ENCODE peak calls at places on chromosomes 12 and 14, in five cellular contexts. V is endothelial cell of umbilical vein, Q is gastrocnemius medialis, A is uterus, N is AG04450. E is an unnamed sample.

GRCh38 chr12:51622564-51622963 is 31.5 kb downstream of the SCN8A start:
- DNase-seq in A (no peak), N (no peak), Q (no peak), V (no peak), E (no peak)

GRCh38 chr12:24496755-24497154 is 452.1 kb downstream of the BCAT1 start:
- DNase-seq in A (no peak), N (peak), V (no peak), Q (no peak), E (no peak)

GRCh38 chr14:39500253-39500652 is 68.0 kb upstream of the FBXO33 start:
- DNase-seq in Q (no peak), N (no peak), V (no peak), A (no peak), E (no peak)

GRCh38 chr14:30193791-30194407 is 266.3 kb upstream of the PRKD1 start:
- DNase-seq in A (no peak), N (peak), Q (no peak), V (no peak), E (no peak)

GRCh38 chr14:102028733-102029132 is 58.1 kb downstream of the HSP90AA1 start:
- DNase-seq in V (no peak), A (no peak), Q (no peak), N (peak), E (no peak)

GRCh38 chr12:79661629-79662028 is 29.1 kb downstream of the PAWR start:
- DNase-seq in Q (no peak), N (no peak), A (no peak), V (no peak), E (no peak)

GRCh38 chr12:131754184-131754583 is 43.3 kb downstream of the SFSWAP start:
- DNase-seq in N (no peak), V (no peak), Q (no peak), A (no peak), E (no peak)

GRCh38 chr12:122028165-122028591 is 6.5 kb downstream of the BCL7A start:
- DNase-seq in N (no peak), Q (peak), A (no peak), V (no peak), E (no peak)

GRCh38 chr12:29051221-29051620 is 97.9 kb upstream of the FAR2 start:
- DNase-seq in A (no peak), Q (no peak), N (no peak), V (no peak), E (no peak)

GRCh38 chr14:49953196-49953595 is 60.3 kb downstream of the ARF6 start:
- DNase-seq in N (no peak), Q (no peak), V (no peak), A (no peak), E (no peak)

GRCh38 chr12:27899151-27899661 is 73.3 kb downstream of the PTHLH start:
- DNase-seq in A (no peak), N (peak), V (no peak), Q (no peak), E (no peak)

GRCh38 chr14:68580096-68580640 is 212.7 kb downstream of the ZFP36L1 start:
- DNase-seq in V (no peak), N (no peak), A (no peak), Q (no peak), E (no peak)

GRCh38 chr12:89091293-89091841 is 260.9 kb downstream of the DUSP6 start:
- DNase-seq in A (no peak), V (no peak), N (no peak), Q (no peak), E (no peak)

GRCh38 chr14:54554401-54554800 is 12.5 kb upstream of the SAMD4A start:
- DNase-seq in N (no peak), Q (no peak), V (no peak), A (no peak), E (no peak)

GRCh38 chr12:131134523-131135310 is 181.0 kb downstream of the ADGRD1 start:
- DNase-seq in A (no peak), V (no peak), N (no peak), Q (no peak), E (no peak)

GRCh38 chr12:53677612-53678133 is 1.8 kb upstream of the ATP5MC2 start:
- DNase-seq in V (peak), Q (no peak), A (no peak), N (no peak), E (no peak)

GRCh38 chr12:32534698-32535097 is 135.3 kb downstream of the FGD4 start:
- DNase-seq in A (no peak), V (no peak), Q (no peak), N (no peak), E (no peak)

GRCh38 chr12:32532951-32533350 is 133.6 kb downstream of the FGD4 start:
- DNase-seq in V (no peak), Q (no peak), A (no peak), N (no peak), E (no peak)

GRCh38 chr12:32535260-32535999 is 136.1 kb downstream of the FGD4 start:
- DNase-seq in V (peak), A (peak), N (no peak), Q (peak), E (peak)

GRCh38 chr12:32533971-32534590 is 134.7 kb downstream of the FGD4 start:
- DNase-seq in V (peak), Q (peak), N (peak), A (peak), E (peak)

GRCh38 chr12:32536000-32536345 is 136.6 kb downstream of the FGD4 start:
- DNase-seq in V (peak), N (no peak), Q (no peak), A (no peak), E (no peak)
- H3K4me3 ChIP-seq in V (no peak), N (peak), Q (peak), A (no peak), E (peak)

GRCh38 chr12:105724651-105725050 is 394.2 kb downstream of the C12orf75 start:
- DNase-seq in N (no peak), A (no peak), V (no peak), Q (no peak), E (no peak)
- H3K4me3 ChIP-seq in N (no peak), A (no peak), V (no peak), Q (no peak), E (no peak)

DNA sequence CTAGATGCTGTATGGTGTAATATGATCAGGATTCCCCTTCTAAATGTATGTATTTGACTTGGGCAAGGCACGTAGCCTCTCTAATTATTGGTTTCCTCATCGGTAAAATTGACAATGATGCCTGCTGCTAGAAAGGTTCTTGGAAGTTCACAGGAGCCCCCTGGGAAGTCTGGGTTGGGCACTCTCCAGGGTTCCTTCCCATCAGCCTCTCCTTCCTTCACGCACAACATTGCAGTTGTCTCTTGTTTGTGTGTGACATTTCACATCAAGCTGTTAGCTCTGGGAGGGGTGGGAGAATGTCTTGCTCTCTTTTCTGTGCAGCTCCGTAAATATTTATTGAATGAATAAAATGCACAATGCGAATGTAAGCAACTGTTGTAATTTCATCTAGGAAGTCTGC is 153.1 kb upstream of the PRICKLE1 start:
- DNase-seq in N (no peak), A (no peak), V (no peak), Q (no peak), E (no peak)
- H3K4me3 ChIP-seq in N (no peak), A (no peak), V (no peak), Q (no peak), E (peak)

DNA sequence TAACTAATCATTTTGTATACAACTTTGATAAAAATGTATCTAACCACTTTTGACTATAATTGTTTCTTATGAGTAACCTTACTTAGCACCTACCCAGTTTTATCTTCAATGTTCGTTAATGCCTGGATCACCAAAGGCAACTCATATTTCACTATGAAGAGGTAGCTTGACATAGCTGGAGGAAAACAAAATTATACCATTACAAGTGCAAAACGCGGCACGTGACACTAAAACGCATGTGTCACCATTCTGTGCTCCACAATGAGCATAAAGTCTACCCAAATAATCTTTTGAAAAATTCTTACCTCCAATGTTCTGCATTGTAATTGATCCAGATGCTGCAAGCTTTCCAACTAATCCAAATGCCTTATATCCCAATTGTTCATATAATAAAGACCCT is 5.8 kb downstream of the SLC38A2 start:
- DNase-seq in A (no peak), Q (no peak), N (no peak), V (no peak), E (no peak)
- H3K4me3 ChIP-seq in A (peak), Q (peak), N (peak), V (peak), E (peak)

DNA sequence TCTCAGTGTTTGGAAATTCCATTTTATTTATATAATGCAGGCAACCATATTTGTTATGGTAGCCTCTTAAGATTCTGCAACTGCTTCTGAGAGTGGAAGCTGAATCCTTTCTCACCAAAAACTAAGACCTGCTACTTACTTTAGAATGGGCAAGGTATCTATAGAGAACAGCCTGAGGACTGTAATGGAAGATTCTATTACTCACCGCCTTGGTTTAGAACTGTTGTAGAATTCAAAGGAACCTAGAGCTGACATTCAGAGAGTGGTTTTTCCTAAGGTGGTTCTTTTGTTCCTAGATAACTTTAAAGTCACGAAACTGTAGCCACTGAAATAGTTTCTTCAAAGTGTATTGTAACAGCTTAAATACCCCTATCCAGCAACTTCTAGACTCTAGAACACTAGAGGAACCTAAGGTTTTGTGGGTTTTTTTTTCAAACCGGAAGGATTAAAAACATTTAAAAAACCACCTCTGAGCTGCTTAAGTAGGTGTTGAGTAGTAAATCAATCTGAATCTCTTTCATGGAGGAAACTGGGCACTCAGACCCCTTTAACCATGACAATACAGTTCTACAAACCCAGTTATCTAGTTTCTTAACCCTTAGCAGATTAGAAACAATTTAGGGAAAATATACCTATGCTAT is 4.2 kb downstream of the TDP1 start:
- DNase-seq in A (no peak), V (no peak), Q (no peak), N (no peak), E (no peak)
- H3K4me3 ChIP-seq in A (no peak), V (no peak), Q (no peak), N (no peak), E (no peak)

GRCh38 chr12:113463746-113464743 is 7.6 kb downstream of the LHX5 start:
- DNase-seq in Q (no peak), N (no peak), V (no peak), A (no peak), E (no peak)

GRCh38 chr12:113462117-113462774 is 9.4 kb downstream of the LHX5 start:
- DNase-seq in Q (peak), A (peak), V (peak), N (peak), E (peak)

GRCh38 chr12:113464852-113465719 is 6.6 kb downstream of the LHX5 start:
- DNase-seq in Q (no peak), V (no peak), A (no peak), N (no peak), E (no peak)

GRCh38 chr12:113461666-113462065 is 10.0 kb downstream of the LHX5 start:
- DNase-seq in A (no peak), V (no peak), Q (no peak), N (no peak), E (no peak)

DNA sequence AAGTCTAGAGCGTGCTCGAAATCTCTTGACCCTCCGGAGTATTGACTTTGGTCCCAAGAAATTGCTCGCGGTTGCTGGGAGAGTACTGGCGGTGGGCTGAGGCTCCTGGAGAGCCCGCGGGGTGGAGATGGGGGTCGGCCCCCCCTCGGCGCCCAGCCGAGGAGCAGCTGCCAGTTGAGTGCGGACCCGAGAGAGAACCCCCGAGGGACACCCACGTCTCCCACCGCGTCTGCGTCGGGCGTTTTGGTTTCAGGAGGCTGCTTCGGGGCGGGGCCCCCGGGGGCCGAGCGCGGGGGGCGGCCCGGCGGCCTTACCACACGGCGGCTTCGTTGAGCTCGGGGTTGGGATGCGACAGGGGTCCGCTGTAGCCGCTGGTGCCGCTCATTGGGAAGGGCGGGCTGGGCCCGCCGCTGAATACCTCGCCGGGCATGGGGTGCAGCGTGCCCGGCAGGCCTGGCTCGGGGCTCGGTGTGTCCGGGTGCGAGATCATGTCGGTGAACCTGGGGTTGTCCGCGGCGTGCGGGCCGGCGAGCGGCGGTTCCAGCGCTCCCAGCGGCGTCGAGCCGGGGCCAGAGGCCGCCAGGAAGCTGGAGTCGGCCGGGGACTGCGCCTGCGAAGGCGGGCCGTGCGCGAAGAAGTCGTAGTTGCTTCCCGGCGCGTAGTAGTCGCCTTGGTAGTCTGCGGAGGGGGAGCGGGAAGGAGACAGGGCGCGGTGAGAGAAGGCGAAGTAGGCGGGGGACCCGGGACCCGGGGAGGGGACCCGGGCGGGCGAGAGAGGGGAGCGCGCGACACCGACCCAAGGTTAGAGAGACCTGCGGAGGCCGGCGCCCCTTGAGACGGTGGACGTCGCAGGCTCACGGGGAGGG is 8.6 kb downstream of the LHX5 start:
- DNase-seq in Q (no peak), N (no peak), A (no peak), V (no peak), E (no peak)
- H3K4me3 ChIP-seq in Q (peak), N (no peak), A (no peak), V (no peak), E (peak)

DNA sequence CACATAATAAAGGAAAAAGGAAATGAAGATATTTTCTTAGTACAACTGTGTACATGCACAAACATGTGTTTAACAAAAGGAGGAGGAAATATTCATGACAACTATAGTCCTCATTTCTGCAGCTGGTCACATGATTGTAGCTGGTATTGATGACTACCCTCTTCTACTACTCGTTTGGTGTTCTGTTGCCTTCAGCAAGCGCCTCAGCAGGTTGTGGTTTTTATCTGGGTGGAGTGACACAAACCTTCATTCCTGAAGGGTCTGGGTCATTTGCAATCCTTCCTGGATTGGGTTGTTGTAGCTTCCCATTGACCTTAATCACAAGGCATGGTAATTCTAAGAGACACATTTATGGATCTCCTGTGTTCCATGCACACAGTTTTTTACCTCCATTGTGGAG is 1009.9 kb upstream of the USP15 start:
- DNase-seq in Q (no peak), A (no peak), N (no peak), V (no peak), E (no peak)
- H3K4me3 ChIP-seq in Q (no peak), A (no peak), N (no peak), V (no peak), E (no peak)

DNA sequence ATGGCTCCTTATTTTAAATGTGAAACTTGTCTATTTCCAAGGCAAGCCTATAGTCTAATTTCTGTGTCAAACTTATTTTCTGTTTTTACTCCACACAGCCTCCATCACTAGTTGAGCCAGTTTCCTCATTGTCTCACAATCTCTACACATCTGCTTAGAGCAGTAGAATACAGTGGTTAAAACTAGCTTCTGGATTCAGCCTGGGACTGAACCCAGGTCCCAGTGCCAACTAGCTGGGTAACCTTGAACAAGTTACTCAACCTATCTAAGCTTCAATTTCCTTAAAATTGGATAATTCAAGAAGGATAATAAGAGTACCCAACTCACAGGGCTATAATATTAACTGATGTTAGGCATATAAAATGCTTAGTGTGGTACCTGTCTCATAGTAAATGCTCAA is 304.7 kb upstream of the NPAS3 start:
- DNase-seq in Q (no peak), N (no peak), A (no peak), V (no peak), E (no peak)
- H3K4me3 ChIP-seq in Q (no peak), N (no peak), A (no peak), V (no peak), E (no peak)

GRCh38 chr14:71196921-71197320 is 289.7 kb downstream of the PCNX1 start:
- DNase-seq in N (no peak), A (no peak), V (no peak), Q (no peak), E (no peak)
- H3K4me3 ChIP-seq in N (no peak), A (no peak), V (no peak), Q (no peak), E (no peak)

DNA sequence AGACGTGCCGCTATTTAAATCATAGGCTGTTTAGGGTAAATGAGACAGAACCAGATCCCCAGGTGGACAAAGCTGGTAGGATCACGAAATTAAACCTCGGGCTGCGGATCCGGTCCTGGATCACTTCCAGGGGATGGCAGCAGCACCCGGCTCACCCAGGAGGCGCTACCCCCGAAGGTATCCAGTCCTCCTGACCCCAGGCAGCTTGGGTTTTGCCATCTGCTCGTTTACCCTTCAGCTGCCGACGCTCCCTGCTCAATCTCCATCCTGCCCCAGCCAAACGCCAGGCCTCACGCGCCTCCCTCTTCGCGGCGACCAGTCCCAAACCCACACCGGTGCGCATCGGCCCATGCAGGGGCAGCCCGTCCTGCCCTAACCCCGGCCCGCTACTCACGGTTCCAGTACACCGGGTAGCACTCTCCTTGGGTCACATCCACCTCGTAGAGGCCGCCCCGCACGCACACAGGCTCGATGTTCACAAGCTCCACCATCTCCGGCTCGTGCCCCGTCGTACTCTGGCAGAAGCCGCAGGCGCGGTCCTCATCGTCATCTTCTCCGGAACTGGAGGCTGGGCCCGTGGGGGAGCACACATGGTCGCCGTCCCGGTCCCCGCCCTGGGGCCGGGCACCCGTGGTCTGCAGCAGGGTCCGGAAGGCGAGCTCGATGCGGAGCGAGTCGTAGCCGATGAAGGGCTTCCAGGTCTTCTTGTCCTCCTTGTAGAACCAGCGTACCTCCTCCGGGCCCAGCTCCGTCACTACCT is 1.1 kb downstream of the DDHD1 start:
- DNase-seq in V (peak), A (peak), N (no peak), Q (peak), E (peak)
- H3K4me3 ChIP-seq in V (peak), A (peak), N (peak), Q (peak), E (peak)